ENCODE peak calls at places on chromosomes 3 and 15, in six cellular contexts. A is IMR-90, H is neuronal stem cell, F is mesenchymal stem cell, S is H1, D is mesendoderm. K is an unnamed sample.

GRCh38 chr3:17491601-17492000 is 250.8 kb downstream of the TBC1D5 start:
- DNase-seq in H (no peak), F (peak; percentile 19), S (no peak), A (peak; percentile 86), D (no peak), K (no peak)

GRCh38 chr3:80018375-80018774 is 250.6 kb upstream of the ROBO1 start:
- DNase-seq in D (no peak), S (no peak), H (no peak), F (no peak), A (no peak), K (no peak)

GRCh38 chr3:115790759-115791158 is 167.4 kb downstream of the GAP43 start:
- DNase-seq in S (peak; percentile 7), A (peak; percentile 99), F (peak; percentile 97), D (peak; percentile 92), H (no peak), K (peak; percentile 75)

GRCh38 chr3:150889105-150889504 is 16.1 kb downstream of the MINDY4B start:
- DNase-seq in A (no peak), F (no peak), S (no peak), H (no peak), D (peak; percentile 28), K (no peak)

GRCh38 chr3:41579861-41580260 is 380.6 kb downstream of the CTNNB1 start:
- DNase-seq in H (no peak), A (no peak), S (no peak), D (no peak), F (no peak), K (no peak)

GRCh38 chr3:157956850-157957249 is 149.4 kb downstream of the SHOX2 start:
- DNase-seq in H (no peak), D (peak; percentile 23), S (no peak), A (no peak), F (no peak), K (no peak)

GRCh38 chr3:140552403-140552802 is 125.5 kb upstream of the TRIM42 start:
- DNase-seq in S (no peak), F (no peak), D (peak; percentile 38), A (no peak), H (no peak), K (no peak)

GRCh38 chr3:48464713-48465221 is 18.2 kb downstream of the ATRIP start:
- DNase-seq in A (no peak), S (no peak), H (no peak), D (no peak), F (no peak), K (no peak)

GRCh38 chr3:111913163-111913763 is 54.2 kb downstream of the PHLDB2 start:
- DNase-seq in D (peak; percentile 96), F (no peak), A (no peak), S (no peak), H (no peak), K (no peak)

GRCh38 chr3:178629430-178630178 is 93.4 kb downstream of the KCNMB2 start:
- DNase-seq in F (no peak), H (no peak), S (no peak), D (no peak), A (no peak), K (no peak)

GRCh38 chr3:44065311-44065710 is 176.4 kb upstream of the TOPAZ1 start:
- DNase-seq in A (no peak), S (no peak), D (no peak), F (no peak), H (no peak), K (no peak)

GRCh38 chr15:29776859-29777258 is 45.4 kb downstream of the TJP1 start:
- DNase-seq in F (peak; percentile 6), S (no peak), D (no peak), H (no peak), A (no peak), K (no peak)

GRCh38 chr3:136186850-136187249 is 9.3 kb downstream of the MSL2 start:
- DNase-seq in H (no peak), S (no peak), F (no peak), A (peak; percentile 17), D (no peak), K (no peak)

GRCh38 chr3:136266468-136266867 is 16.3 kb downstream of the PCCB start:
- DNase-seq in F (peak; percentile 61), A (peak; percentile 83), D (no peak), S (no peak), H (no peak), K (no peak)

GRCh38 chr3:170154569-170155143 is 26.9 kb downstream of the PHC3 start:
- DNase-seq in A (no peak), D (no peak), F (no peak), H (no peak), S (no peak), K (no peak)

GRCh38 chr15:100202309-100202943 is 139.3 kb downstream of the ADAMTS17 start:
- DNase-seq in A (no peak), F (no peak), H (no peak), S (no peak), D (no peak), K (peak; percentile 27)

GRCh38 chr3:189144645-189145044 is 27.1 kb upstream of the TPRG1 start:
- DNase-seq in F (peak; percentile 15), A (peak; percentile 23), H (no peak), D (no peak), S (no peak), K (peak; percentile 32)

GRCh38 chr15:39232512-39232911 is 348.4 kb upstream of the THBS1 start:
- DNase-seq in F (peak; percentile 91), S (no peak), H (no peak), A (peak; percentile 95), D (peak; percentile 48), K (peak; percentile 7)

GRCh38 chr3:31960793-31961431 is 20.1 kb downstream of the OSBPL10 start:
- DNase-seq in D (peak; percentile 83), A (peak; percentile 65), S (no peak), H (no peak), F (no peak), K (no peak)

GRCh38 chr3:105413356-105413887 is 46.7 kb downstream of the ALCAM start:
- DNase-seq in H (no peak), A (peak; percentile 13), D (no peak), S (no peak), F (no peak), K (peak; percentile 60)

GRCh38 chr3:187989458-187990153 is 164.4 kb upstream of the LPP start:
- DNase-seq in S (peak; percentile 82), D (peak; percentile 79), A (no peak), H (peak; percentile 67), F (peak; percentile 33), K (peak; percentile 87)

GRCh38 chr3:18751514-18751913 is 326.4 kb upstream of the SATB1 start:
- DNase-seq in S (no peak), A (no peak), H (no peak), D (no peak), F (no peak), K (no peak)

GRCh38 chr3:106822204-106822603 is 555.0 kb upstream of the CCDC54 start:
- DNase-seq in D (no peak), H (no peak), S (no peak), F (no peak), A (no peak), K (no peak)

GRCh38 chr3:187966636-187967035 is 187.3 kb upstream of the LPP start:
- DNase-seq in S (no peak), A (no peak), F (no peak), H (no peak), D (no peak), K (no peak)

GRCh38 chr3:13192471-13193213 is 119.4 kb upstream of the IQSEC1 start:
- DNase-seq in A (peak; percentile 6), F (peak; percentile 11), D (peak; percentile 30), S (no peak), H (no peak), K (no peak)

GRCh38 chr15:77826006-77826695 is 193.4 kb upstream of the LINGO1 start:
- DNase-seq in D (peak; percentile 58), H (no peak), A (no peak), F (no peak), S (no peak), K (no peak)

GRCh38 chr15:85482896-85483295 is 102.5 kb downstream of the AKAP13 start:
- DNase-seq in F (peak; percentile 97), D (no peak), S (no peak), H (no peak), A (peak; percentile 92), K (peak; percentile 33)

GRCh38 chr3:38507120-38507519 is 11.0 kb downstream of the EXOG start:
- DNase-seq in S (no peak), H (no peak), F (no peak), A (no peak), D (no peak), K (no peak)

GRCh38 chr3:150319900-150320299 is 88.2 kb upstream of the TSC22D2 start:
- DNase-seq in F (peak; percentile 88), A (peak; percentile 96), D (peak; percentile 62), S (no peak), H (no peak), K (peak; percentile 96)

GRCh38 chr3:171086914-171087313 is 60.4 kb upstream of the SLC2A2 start:
- DNase-seq in D (no peak), S (no peak), F (no peak), H (no peak), A (no peak), K (no peak)

DNA sequence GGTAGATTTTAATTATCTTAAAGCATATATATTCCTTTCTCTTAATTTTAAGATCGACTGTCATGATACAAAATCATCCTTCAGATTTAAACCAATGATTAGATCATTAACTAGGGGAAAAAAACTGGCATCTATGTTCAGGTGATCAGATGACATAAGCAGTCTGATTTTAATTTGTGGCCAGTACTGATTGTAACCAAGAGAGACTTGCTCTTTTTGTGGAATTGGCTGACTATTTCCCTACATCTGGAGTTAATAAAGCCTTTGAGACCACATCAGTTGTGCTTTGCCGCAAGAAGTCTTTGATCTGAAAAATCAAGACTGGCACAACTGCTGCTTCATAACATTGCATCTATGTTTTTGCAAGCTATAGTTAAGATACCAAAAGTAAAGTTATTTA is 148.4 kb upstream of the CGNL1 start:
- DNase-seq in H (no peak), S (no peak), F (no peak), A (peak; percentile 73), D (no peak), K (no peak)
- H2BK120ac ChIP-seq in H (no peak overlapping the region), S (no peak overlapping the region), F (no peak overlapping the region), A (no peak overlapping the region), D (no peak overlapping the region), K (no peak overlapping the region)

DNA sequence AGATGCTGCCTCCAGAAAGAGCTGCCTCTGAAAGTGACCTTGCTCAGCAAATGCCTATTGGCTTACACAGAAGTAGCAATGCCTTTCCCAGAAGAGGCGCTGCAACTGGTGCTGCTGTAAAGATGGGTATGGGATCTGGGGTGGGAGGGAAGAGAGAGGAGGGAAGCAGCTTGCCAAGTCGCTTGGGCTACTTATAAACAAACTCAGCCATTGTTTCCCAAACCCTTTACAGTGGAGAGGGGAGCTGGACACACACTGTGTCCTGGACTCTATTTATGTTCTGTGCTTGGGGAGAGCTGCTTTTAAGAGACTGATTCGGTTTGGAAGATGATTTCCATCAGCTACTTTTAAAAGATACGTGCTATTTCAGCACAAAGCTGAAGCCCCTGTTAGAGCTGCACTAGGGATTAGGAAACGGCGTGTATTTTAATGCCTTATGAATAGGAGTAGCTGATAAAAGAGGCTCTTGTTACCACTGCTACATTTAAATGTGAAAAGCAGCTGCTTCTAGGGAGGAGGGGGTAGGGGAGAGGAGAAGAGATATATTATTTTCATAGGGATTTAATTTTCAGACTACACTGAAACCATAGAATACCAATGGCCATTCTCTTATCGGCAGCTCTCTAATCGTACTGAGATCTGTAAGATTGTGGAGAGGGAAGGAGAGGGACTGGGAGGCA is 440.6 kb downstream of the MCTP2 start:
- DNase-seq in F (peak; percentile 56), H (peak; percentile 42), D (peak; percentile 94), S (peak; percentile 62), A (peak; percentile 6), K (no peak)
- H3K4me3 ChIP-seq in F (no peak overlapping the region), H (peak overlapping the region; percentile 11), D (no peak overlapping the region), S (peak overlapping the region; percentile 32), A (no peak overlapping the region), K (no peak overlapping the region)

GRCh38 chr15:59250249-59250648 is 43.6 kb downstream of the LDHAL6B start:
- DNase-seq in D (no peak), F (no peak), A (no peak), H (no peak), S (no peak), K (no peak)
- H3K27ac ChIP-seq in D (no peak overlapping the region), F (no peak overlapping the region), A (no peak overlapping the region), H (no peak overlapping the region), S (no peak overlapping the region), K (no peak overlapping the region)

GRCh38 chr3:65953301-65953812 is 85.4 kb downstream of the MAGI1 start:
- DNase-seq in H (no peak), A (no peak), D (peak; percentile 97), F (no peak), S (peak; percentile 57), K (peak; percentile 97)
- H2BK120ac ChIP-seq in H (no peak overlapping the region), A (peak overlapping the region; percentile 76), D (no peak overlapping the region), F (no peak overlapping the region), S (no peak overlapping the region), K (no peak overlapping the region)